ENCODE peak calls at places on chromosomes 5 and 9, in seven cellular contexts. One of them, this sample, is unnamed.

GRCh38 chr5:147857302-147858129 is 21.0 kb upstream of the SCGB3A2 start:
- DNase-seq in breast epithelium: peak
- DNase-seq in GM13976: peak
- DNase-seq in activated T-cell treated with anti-CD3 and anti-CD28 coated beads, Interleukin-2, amount 50 U/mL, for 4 hours: no peak
- DNase-seq in A673: peak
- DNase-seq in GM12865: peak
- DNase-seq in NCI-H1092: peak
- DNase-seq in this sample: peak

GRCh38 chr5:158599132-158599531 is 500.6 kb downstream of the EBF1 start:
- DNase-seq in NCI-H1092: no peak
- DNase-seq in activated T-cell treated with anti-CD3 and anti-CD28 coated beads, Interleukin-2, amount 50 U/mL, for 4 hours: no peak
- DNase-seq in GM12865: no peak
- DNase-seq in breast epithelium: no peak
- DNase-seq in GM13976: no peak
- DNase-seq in A673: peak
- DNase-seq in this sample: no peak

GRCh38 chr9:74496819-74497749 is at the start of gene RORB:
- DNase-seq in GM12865: peak
- DNase-seq in NCI-H1092: peak
- DNase-seq in activated T-cell treated with anti-CD3 and anti-CD28 coated beads, Interleukin-2, amount 50 U/mL, for 4 hours: peak
- DNase-seq in A673: peak
- DNase-seq in breast epithelium: no peak
- DNase-seq in GM13976: peak
- DNase-seq in this sample: peak

GRCh38 chr9:122180633-122181032 is 20.9 kb downstream of the MORN5 start:
- DNase-seq in NCI-H1092: no peak
- DNase-seq in breast epithelium: no peak
- DNase-seq in GM13976: no peak
- DNase-seq in GM12865: no peak
- DNase-seq in activated T-cell treated with anti-CD3 and anti-CD28 coated beads, Interleukin-2, amount 50 U/mL, for 4 hours: no peak
- DNase-seq in A673: peak
- DNase-seq in this sample: no peak

GRCh38 chr5:149433524-149434131 is 54.5 kb upstream of the IL17B start:
- DNase-seq in breast epithelium: no peak
- DNase-seq in NCI-H1092: no peak
- DNase-seq in GM12865: no peak
- DNase-seq in GM13976: no peak
- DNase-seq in activated T-cell treated with anti-CD3 and anti-CD28 coated beads, Interleukin-2, amount 50 U/mL, for 4 hours: no peak
- DNase-seq in A673: no peak
- DNase-seq in this sample: no peak

GRCh38 chr5:174482549-174482948 is 241.8 kb upstream of the MSX2 start:
- DNase-seq in GM12865: no peak
- DNase-seq in activated T-cell treated with anti-CD3 and anti-CD28 coated beads, Interleukin-2, amount 50 U/mL, for 4 hours: no peak
- DNase-seq in breast epithelium: no peak
- DNase-seq in A673: peak
- DNase-seq in GM13976: no peak
- DNase-seq in NCI-H1092: no peak
- DNase-seq in this sample: no peak

GRCh38 chr5:68456756-68457217 is 241.2 kb downstream of the PIK3R1 start:
- DNase-seq in activated T-cell treated with anti-CD3 and anti-CD28 coated beads, Interleukin-2, amount 50 U/mL, for 4 hours: no peak
- DNase-seq in GM13976: no peak
- DNase-seq in breast epithelium: peak
- DNase-seq in GM12865: peak
- DNase-seq in NCI-H1092: no peak
- DNase-seq in A673: peak
- DNase-seq in this sample: no peak

GRCh38 chr5:150295172-150295611 is 5.6 kb upstream of the CAMK2A start:
- DNase-seq in NCI-H1092: no peak
- DNase-seq in GM12865: no peak
- DNase-seq in A673: peak
- DNase-seq in activated T-cell treated with anti-CD3 and anti-CD28 coated beads, Interleukin-2, amount 50 U/mL, for 4 hours: no peak
- DNase-seq in GM13976: no peak
- DNase-seq in breast epithelium: no peak
- DNase-seq in this sample: no peak

GRCh38 chr9:4662989-4663792 is 1.1 kb downstream of the PLPP6 start:
- DNase-seq in GM12865: no peak
- DNase-seq in breast epithelium: no peak
- DNase-seq in A673: peak
- DNase-seq in NCI-H1092: no peak
- DNase-seq in GM13976: no peak
- DNase-seq in activated T-cell treated with anti-CD3 and anti-CD28 coated beads, Interleukin-2, amount 50 U/mL, for 4 hours: no peak
- DNase-seq in this sample: no peak

GRCh38 chr5:14726066-14726838 is 61.7 kb downstream of the OTULIN start:
- DNase-seq in GM12865: no peak
- DNase-seq in breast epithelium: no peak
- DNase-seq in NCI-H1092: no peak
- DNase-seq in A673: no peak
- DNase-seq in GM13976: no peak
- DNase-seq in activated T-cell treated with anti-CD3 and anti-CD28 coated beads, Interleukin-2, amount 50 U/mL, for 4 hours: no peak
- DNase-seq in this sample: no peak

GRCh38 chr9:124450931-124451661 is 845 bp downstream of the ADGRD2 start:
- DNase-seq in GM12865: no peak
- DNase-seq in A673: no peak
- DNase-seq in breast epithelium: no peak
- DNase-seq in activated T-cell treated with anti-CD3 and anti-CD28 coated beads, Interleukin-2, amount 50 U/mL, for 4 hours: no peak
- DNase-seq in NCI-H1092: no peak
- DNase-seq in GM13976: peak
- DNase-seq in this sample: no peak

GRCh38 chr9:4259489-4259888 is 40.4 kb downstream of the GLIS3 start:
- DNase-seq in A673: no peak
- DNase-seq in breast epithelium: no peak
- DNase-seq in GM12865: no peak
- DNase-seq in NCI-H1092: no peak
- DNase-seq in GM13976: no peak
- DNase-seq in activated T-cell treated with anti-CD3 and anti-CD28 coated beads, Interleukin-2, amount 50 U/mL, for 4 hours: no peak
- DNase-seq in this sample: no peak

GRCh38 chr5:90504743-90505142 is 24.6 kb downstream of the LYSMD3 start:
- DNase-seq in A673: no peak
- DNase-seq in activated T-cell treated with anti-CD3 and anti-CD28 coated beads, Interleukin-2, amount 50 U/mL, for 4 hours: no peak
- DNase-seq in GM13976: no peak
- DNase-seq in breast epithelium: no peak
- DNase-seq in NCI-H1092: no peak
- DNase-seq in GM12865: no peak
- DNase-seq in this sample: no peak

GRCh38 chr5:11797132-11797531 is 107.1 kb downstream of the CTNND2 start:
- DNase-seq in NCI-H1092: no peak
- DNase-seq in breast epithelium: no peak
- DNase-seq in activated T-cell treated with anti-CD3 and anti-CD28 coated beads, Interleukin-2, amount 50 U/mL, for 4 hours: no peak
- DNase-seq in GM12865: no peak
- DNase-seq in A673: peak
- DNase-seq in GM13976: no peak
- DNase-seq in this sample: no peak

GRCh38 chr9:132804576-132805295 is 73.3 kb downstream of the AK8 start:
- DNase-seq in A673: no peak
- DNase-seq in GM12865: no peak
- DNase-seq in activated T-cell treated with anti-CD3 and anti-CD28 coated beads, Interleukin-2, amount 50 U/mL, for 4 hours: no peak
- DNase-seq in NCI-H1092: no peak
- DNase-seq in breast epithelium: no peak
- DNase-seq in GM13976: no peak
- DNase-seq in this sample: no peak

GRCh38 chr5:177362871-177363507 is 5.3 kb downstream of the RGS14 start:
- DNase-seq in NCI-H1092: no peak
- DNase-seq in A673: peak
- DNase-seq in GM12865: peak
- DNase-seq in activated T-cell treated with anti-CD3 and anti-CD28 coated beads, Interleukin-2, amount 50 U/mL, for 4 hours: peak
- DNase-seq in breast epithelium: peak
- DNase-seq in GM13976: peak
- DNase-seq in this sample: no peak

GRCh38 chr9:110156902-110157301 is 51.1 kb downstream of the C9orf152 start:
- DNase-seq in GM13976: no peak
- DNase-seq in breast epithelium: no peak
- DNase-seq in NCI-H1092: no peak
- DNase-seq in A673: peak
- DNase-seq in GM12865: peak
- DNase-seq in activated T-cell treated with anti-CD3 and anti-CD28 coated beads, Interleukin-2, amount 50 U/mL, for 4 hours: no peak
- DNase-seq in this sample: no peak

GRCh38 chr9:93210324-93210973 is 26.5 kb downstream of the WNK2 start:
- DNase-seq in GM13976: no peak
- DNase-seq in A673: no peak
- DNase-seq in breast epithelium: no peak
- DNase-seq in activated T-cell treated with anti-CD3 and anti-CD28 coated beads, Interleukin-2, amount 50 U/mL, for 4 hours: no peak
- DNase-seq in NCI-H1092: no peak
- DNase-seq in GM12865: no peak
- DNase-seq in this sample: no peak

This sample was measured in NCI-H1930.